ENCODE peak calls at places on chromosomes 11 and 22, in seven cellular contexts. D, C, Y, P, U, G and Q are unnamed samples.

GRCh38 chr11:77381749-77382693 is 80.5 kb upstream of the GDPD4 start:
- DNase-seq in D (no peak), C (no peak), Y (peak; percentile 49), P (no peak), U (no peak), G (no peak), Q (no peak)

GRCh38 chr11:102829671-102830070 is 13.7 kb downstream of the MMP3 start:
- DNase-seq in D (no peak), C (no peak), Y (no peak), P (no peak), U (no peak), G (no peak), Q (no peak)

GRCh38 chr11:20407344-20407743 is 19.8 kb downstream of the PRMT3 start:
- DNase-seq in D (no peak), C (no peak), Y (no peak), P (no peak), U (no peak), G (no peak), Q (no peak)

GRCh38 chr11:127219704-127220103 is 219.1 kb upstream of the KIRREL3 start:
- DNase-seq in D (no peak), C (no peak), Y (no peak), P (no peak), U (no peak), G (no peak), Q (no peak)

GRCh38 chr22:45518580-45518991 is 15.9 kb downstream of the FBLN1 start:
- DNase-seq in D (no peak), C (no peak), Y (no peak), P (no peak), U (no peak), G (no peak), Q (no peak)

GRCh38 chr22:48051796-48052620 is 1289.6 kb downstream of the TBC1D22A start:
- DNase-seq in D (no peak), C (no peak), Y (no peak), P (no peak), U (no peak), G (no peak), Q (no peak)

GRCh38 chr11:121198491-121198890 is 94.1 kb upstream of the SC5D start:
- DNase-seq in D (no peak), C (no peak), Y (no peak), P (no peak), U (no peak), G (no peak), Q (no peak)

GRCh38 chr11:70456921-70457532 is 58.7 kb downstream of the CTTN start:
- DNase-seq in D (no peak), C (no peak), Y (no peak), P (no peak), U (no peak), G (no peak), Q (no peak)

GRCh38 chr11:67434395-67434881 is 3.0 kb downstream of the PTPRCAP start:
- DNase-seq in D (no peak), C (no peak), Y (no peak), P (no peak), U (no peak), G (peak; percentile 82), Q (no peak)

GRCh38 chr11:116276051-116277044 is 496.4 kb downstream of the BUD13 start:
- DNase-seq in D (peak; percentile 92), C (peak; percentile 78), Y (peak; percentile 2), P (no peak), U (peak; percentile 92), G (peak; percentile 92), Q (peak; percentile 78)

GRCh38 chr11:99325807-99326206 is 305.1 kb downstream of the CNTN5 start:
- DNase-seq in D (no peak), C (no peak), Y (peak; percentile 27), P (peak; percentile 96), U (no peak), G (no peak), Q (no peak)

GRCh38 chr11:133946541-133947297 is 10.0 kb downstream of the IGSF9B start:
- DNase-seq in D (no peak), C (no peak), Y (no peak), P (no peak), U (no peak), G (no peak), Q (no peak)

GRCh38 chr22:47082505-47082904 is 320.1 kb downstream of the TBC1D22A start:
- DNase-seq in D (no peak), C (no peak), Y (no peak), P (no peak), U (no peak), G (no peak), Q (no peak)

GRCh38 chr11:28195449-28195848 is 87.3 kb downstream of the METTL15 start:
- DNase-seq in D (no peak), C (no peak), Y (no peak), P (no peak), U (no peak), G (no peak), Q (no peak)

GRCh38 chr11:116851631-116852030 is 14.2 kb upstream of the APOA1 start:
- DNase-seq in D (no peak), C (no peak), Y (no peak), P (no peak), U (no peak), G (no peak), Q (no peak)

GRCh38 chr11:11956006-11956405 is 52.4 kb downstream of the DKK3 start:
- DNase-seq in D (no peak), C (no peak), Y (no peak), P (no peak), U (no peak), G (no peak), Q (no peak)

GRCh38 chr22:47697861-47698260 is 935.4 kb downstream of the TBC1D22A start:
- DNase-seq in D (no peak), C (no peak), Y (no peak), P (no peak), U (no peak), G (no peak), Q (no peak)

GRCh38 chr11:73034777-73035176 is 107.3 kb downstream of the FCHSD2 start:
- DNase-seq in D (no peak), C (no peak), Y (no peak), P (no peak), U (no peak), G (no peak), Q (no peak)

GRCh38 chr11:117713676-117714075 is 83.3 kb downstream of the DSCAML1 start:
- DNase-seq in D (no peak), C (no peak), Y (no peak), P (no peak), U (no peak), G (no peak), Q (no peak)

GRCh38 chr11:117146521-117146920 is 2.4 kb downstream of the PAFAH1B2 start:
- DNase-seq in D (no peak), C (no peak), Y (no peak), P (no peak), U (no peak), G (no peak), Q (no peak)

GRCh38 chr11:35083181-35084061 is 55.5 kb upstream of the CD44 start:
- DNase-seq in D (no peak), C (peak; percentile 61), Y (peak; percentile 88), P (peak; percentile 53), U (no peak), G (peak; percentile 33), Q (peak; percentile 66)

GRCh38 chr11:114317738-114318137 is 21.5 kb downstream of the NNMT start:
- DNase-seq in D (peak; percentile 7), C (no peak), Y (peak; percentile 24), P (no peak), U (no peak), G (no peak), Q (no peak)

GRCh38 chr22:26399288-26399687 is 29.8 kb upstream of the ASPHD2 start:
- DNase-seq in D (no peak), C (no peak), Y (no peak), P (no peak), U (no peak), G (no peak), Q (no peak)
- TF ChIP-seq CTCF in D (no peak), C (no peak), Y (no peak), P (no peak), U (no peak), G (no peak), Q (no peak)

DNA sequence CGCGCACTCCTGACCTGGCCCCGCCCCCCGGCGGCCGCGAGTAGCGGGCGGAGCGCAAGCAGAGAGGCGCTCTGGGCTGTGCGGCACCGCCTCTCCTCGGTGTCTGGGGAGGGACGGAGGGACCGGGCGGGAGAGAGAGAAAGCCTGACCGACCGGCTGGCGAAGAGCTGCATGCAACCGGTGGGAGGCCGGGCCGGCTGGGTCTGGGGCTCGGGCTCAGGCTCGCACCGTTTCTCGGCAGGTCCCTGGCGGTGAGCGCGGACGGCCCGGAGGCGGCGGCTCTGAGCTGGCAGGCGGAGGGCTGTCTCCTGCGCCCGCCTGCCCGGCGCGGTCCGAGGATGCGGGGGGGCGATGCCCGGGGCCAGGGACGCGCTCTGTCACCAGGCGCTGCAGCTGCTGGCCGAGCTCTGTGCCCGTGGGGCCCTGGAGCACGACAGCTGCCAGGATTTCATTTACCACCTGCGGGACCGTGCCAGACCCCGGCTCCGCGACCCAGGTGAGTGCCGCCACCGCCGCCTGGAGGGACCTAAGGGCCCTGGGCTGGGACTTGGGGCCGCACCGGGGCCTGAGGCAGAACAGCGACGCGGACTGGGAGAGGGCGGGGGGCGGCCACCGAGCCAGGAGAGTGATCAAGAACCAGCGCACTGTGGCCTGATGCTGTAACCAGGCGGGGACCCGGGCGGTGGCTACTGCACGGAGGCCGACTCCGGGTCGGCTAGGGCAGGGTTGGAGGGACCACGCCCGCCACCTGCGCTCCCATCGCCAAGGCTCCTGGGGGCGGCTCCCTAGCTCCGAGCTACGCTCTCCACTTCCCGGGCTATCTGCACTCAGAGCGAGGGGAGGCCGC is at the start of gene SYT9:
- DNase-seq in D (peak; percentile 53), C (peak; percentile 88), Y (no peak), P (peak; percentile 3), U (peak; percentile 58), G (peak; percentile 90), Q (peak; percentile 68)
- TF ChIP-seq CTCF in D (peak; percentile 32), C (no peak), Y (no peak), P (no peak), U (peak; percentile 29), G (no peak), Q (no peak)

GRCh38 chr11:7548659-7549283 is 35.0 kb downstream of the PPFIBP2 start:
- DNase-seq in D (no peak), C (peak; percentile 62), Y (no peak), P (no peak), U (peak; percentile 26), G (no peak), Q (peak; percentile 52)
- TF ChIP-seq CTCF in D (peak; percentile 45), C (peak; percentile 60), Y (no peak), P (peak; percentile 26), U (peak; percentile 58), G (no peak), Q (peak; percentile 54)

DNA sequence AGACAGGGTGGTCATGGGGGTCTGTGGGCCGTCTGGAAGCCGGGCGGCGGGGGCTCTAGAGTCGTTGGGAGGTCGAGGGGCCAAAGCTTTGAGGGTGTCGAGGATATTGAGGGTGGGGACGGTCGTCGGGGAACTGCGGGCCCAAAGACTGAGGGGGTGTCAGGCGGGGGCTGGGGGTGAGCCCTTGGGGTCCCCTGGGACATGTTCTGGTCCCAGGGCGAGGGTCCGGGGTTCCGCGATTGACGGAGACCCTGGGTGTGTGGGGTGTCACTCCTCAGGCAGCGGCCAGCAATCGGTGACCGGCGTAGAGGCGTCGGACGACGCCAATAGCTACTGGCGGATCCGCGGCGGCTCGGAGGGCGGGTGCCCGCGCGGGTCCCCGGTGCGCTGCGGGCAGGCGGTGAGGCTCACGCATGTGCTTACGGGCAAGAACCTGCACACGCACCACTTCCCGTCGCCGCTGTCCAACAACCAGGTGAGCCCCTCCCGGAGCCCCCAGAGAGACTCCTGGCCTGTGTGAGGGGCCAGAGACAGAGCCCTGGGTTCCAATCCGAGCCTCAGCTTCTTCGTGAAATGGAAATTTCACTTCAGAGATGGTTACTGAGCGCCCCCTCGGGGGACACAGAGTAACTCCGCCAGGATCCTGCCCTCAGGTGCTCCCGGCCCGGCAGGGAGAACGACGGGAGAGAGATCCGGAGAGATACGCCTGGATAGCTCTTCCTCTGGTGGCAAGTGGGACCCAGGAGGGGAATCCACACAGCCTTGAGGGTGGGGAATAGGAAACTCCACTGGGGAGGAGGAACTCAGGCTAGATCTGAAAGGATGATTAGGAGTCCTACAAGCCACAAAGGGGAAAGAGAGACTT is 714 bp downstream of the SDF2L1 start:
- DNase-seq in D (peak; percentile 59), C (peak; percentile 65), Y (no peak), P (no peak), U (peak; percentile 45), G (peak; percentile 85), Q (peak; percentile 77)
- TF ChIP-seq CTCF in D (peak; percentile 72), C (peak; percentile 42), Y (peak; percentile 62), P (peak; percentile 73), U (peak; percentile 68), G (peak; percentile 17), Q (peak; percentile 70)